ENCODE peak calls at places on chromosomes 3 and 15, in six cellular contexts. K is psoas muscle, V is aorta, E is tibial nerve, N is uterus, Y is HepG2. D is an unnamed sample. For H3K4me1, the result is how much of the 10 kb centered on the place peaks cover.

GRCh38 chr15:100972975-100973350 is 53.8 kb downstream of the LRRK1 start:
- DNase-seq in N (no peak), Y (no peak), K (no peak), E (no peak), V (no peak), D (no peak)

GRCh38 chr3:194058189-194058571 is 77.8 kb upstream of the HES1 start:
- DNase-seq in N (peak), Y (peak), K (peak), V (peak), E (peak), D (peak)

GRCh38 chr3:69806735-69807438 is 67.6 kb downstream of the MITF start:
- DNase-seq in N (no peak), K (no peak), V (no peak), Y (no peak), E (no peak), D (peak)

GRCh38 chr3:102085431-102086226 is 236.3 kb downstream of the NFKBIZ start:
- DNase-seq in V (no peak), K (no peak), N (no peak), Y (no peak), E (no peak), D (no peak)

GRCh38 chr3:14234197-14235002 is 55.8 kb downstream of the LSM3 start:
- DNase-seq in V (no peak), E (peak), Y (peak), N (peak), K (no peak), D (no peak)

GRCh38 chr3:26630669-26631384 is 8.3 kb downstream of the LRRC3B start:
- DNase-seq in K (no peak), Y (no peak), V (no peak), E (no peak), N (no peak), D (no peak)

GRCh38 chr15:70213779-70214178 is 116.1 kb upstream of the TLE3 start:
- DNase-seq in E (no peak), N (no peak), Y (no peak), V (no peak), K (no peak), D (no peak)

GRCh38 chr15:74642328-74642723 is 26.7 kb downstream of the CLK3 start:
- DNase-seq in E (no peak), K (no peak), N (no peak), V (no peak), Y (no peak), D (no peak)

GRCh38 chr3:186464424-186465093 is 79.6 kb downstream of the CRYGS start:
- DNase-seq in Y (peak), V (no peak), N (no peak), K (no peak), E (no peak), D (no peak)

GRCh38 chr15:84654689-84655453 is 788 bp upstream of the WDR73 start:
- DNase-seq in N (peak), Y (peak), K (peak), V (peak), E (peak), D (peak)

GRCh38 chr3:111484666-111485065 is 57.3 kb upstream of the CD96 start:
- DNase-seq in Y (no peak), E (no peak), V (no peak), K (no peak), N (no peak), D (no peak)

GRCh38 chr15:101526442-101526841 is 36.9 kb upstream of the PCSK6 start:
- DNase-seq in E (no peak), K (no peak), N (no peak), V (no peak), Y (no peak), D (no peak)

GRCh38 chr3:106183762-106184391 is 315.1 kb upstream of the CBLB start:
- DNase-seq in V (no peak), K (no peak), Y (no peak), E (no peak), N (no peak), D (no peak)

GRCh38 chr3:195095704-195096036 is 175.3 kb downstream of the XXYLT1 start:
- DNase-seq in Y (no peak), K (peak), E (no peak), V (peak), N (no peak), D (no peak)
- H3K4me1 ChIP-seq in Y (under half), K (under half), E (under half), V (under half), N (under half), D (under half)

GRCh38 chr15:98870788-98871187 is 136.8 kb downstream of the PGPEP1L start:
- DNase-seq in N (no peak), E (no peak), K (no peak), Y (no peak), V (no peak), D (no peak)
- H3K4me1 ChIP-seq in N (under half), E (under half), K (under half), Y (under half), V (under half), D (half or more)

GRCh38 chr15:78056714-78057269 is 20.7 kb downstream of the TBC1D2B start:
- DNase-seq in E (no peak), N (no peak), V (no peak), Y (no peak), K (no peak), D (no peak)

GRCh38 chr15:78057803-78058202 is 19.7 kb downstream of the TBC1D2B start:
- DNase-seq in K (no peak), E (no peak), V (no peak), N (no peak), Y (no peak), D (no peak)

GRCh38 chr15:78054971-78055370 is 22.5 kb downstream of the TBC1D2B start:
- DNase-seq in V (no peak), N (no peak), K (no peak), E (no peak), Y (no peak), D (no peak)

GRCh38 chr15:78054518-78054917 is 23.0 kb downstream of the TBC1D2B start:
- DNase-seq in K (no peak), V (no peak), E (no peak), Y (no peak), N (no peak), D (no peak)

GRCh38 chr15:78055923-78056713 is 21.4 kb downstream of the TBC1D2B start:
- DNase-seq in V (no peak), Y (peak), K (no peak), E (no peak), N (no peak), D (no peak)
- H3K4me1 ChIP-seq in V (under half), Y (half or more), K (half or more), E (half or more), N (under half), D (under half)

GRCh38 chr15:56732881-56733130 is 503 bp downstream of the ZNF280D start:
- DNase-seq in K (no peak), Y (peak), E (no peak), V (no peak), N (no peak), D (no peak)
- H3K4me1 ChIP-seq in K (under half), Y (half or more), E (under half), V (under half), N (under half), D (under half)

GRCh38 chr3:177357352-177358084 is 160.2 kb upstream of the TBL1XR1 start:
- DNase-seq in Y (peak), N (peak), E (no peak), V (no peak), K (no peak), D (peak)

GRCh38 chr3:177354461-177354860 is 157.2 kb upstream of the TBL1XR1 start:
- DNase-seq in V (no peak), N (no peak), K (no peak), Y (no peak), E (no peak), D (no peak)

GRCh38 chr3:177358968-177359600 is 161.8 kb upstream of the TBL1XR1 start:
- DNase-seq in Y (no peak), K (peak), V (peak), E (no peak), N (peak), D (peak)

GRCh38 chr3:177358085-177358967 is 161.0 kb upstream of the TBL1XR1 start:
- DNase-seq in N (peak), V (peak), E (no peak), Y (peak), K (peak), D (peak)

DNA sequence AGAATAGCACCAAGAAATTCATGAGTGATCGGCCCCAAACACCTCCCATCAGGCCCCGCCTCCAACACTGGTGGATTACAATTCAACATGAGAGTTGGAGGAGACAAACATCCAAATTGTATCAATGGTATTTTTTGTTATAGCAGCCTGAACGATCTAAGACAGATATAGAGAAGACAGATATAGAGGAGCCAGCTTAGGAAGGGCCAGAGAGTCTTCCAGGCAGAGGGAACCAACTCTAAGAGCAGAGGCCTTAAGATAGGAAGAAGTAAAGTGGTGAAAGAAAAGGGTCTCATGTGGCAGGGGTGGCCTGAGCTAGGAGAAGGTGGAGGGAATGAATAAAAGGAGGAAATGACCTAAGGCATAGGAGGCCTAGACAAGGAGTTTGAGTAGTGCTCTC is 158.8 kb upstream of the TBL1XR1 start:
- DNase-seq in E (no peak), N (no peak), K (no peak), Y (no peak), V (no peak), D (no peak)
- H3K4me1 ChIP-seq in E (under half), N (under half), K (half or more), Y (half or more), V (under half), D (under half)

D was measured in SJSA1.